ENCODE peak calls at places on chromosomes 2 and 18, in nine cellular contexts. N, E, M, K, Y, B, I, U and P are unnamed samples.

GRCh38 chr18:44637210-44638051 is 43.3 kb upstream of the SETBP1 start:
- DNase-seq in E (no peak), K (peak), N (no peak), Y (no peak), U (no peak), B (no peak), M (no peak), I (no peak), P (no peak)

GRCh38 chr2:233080836-233081229 is 20.7 kb downstream of the INPP5D start:
- DNase-seq in B (no peak), M (no peak), Y (no peak), N (no peak), U (no peak), E (no peak), K (no peak), I (peak), P (peak)

GRCh38 chr18:59357928-59358327 is 1.1 kb downstream of the LMAN1 start:
- DNase-seq in Y (peak), K (no peak), U (peak), M (peak), B (no peak), I (no peak), N (no peak), E (peak), P (no peak)

GRCh38 chr2:65634304-65634703 is 201.9 kb upstream of the SPRED2 start:
- DNase-seq in I (no peak), U (no peak), Y (no peak), E (no peak), B (no peak), K (no peak), M (no peak), N (no peak), P (no peak)

GRCh38 chr18:25464211-25464610 is 112.2 kb upstream of the ZNF521 start:
- DNase-seq in Y (no peak), B (no peak), M (no peak), K (no peak), N (no peak), U (no peak), E (no peak), I (no peak), P (no peak)

GRCh38 chr2:96145028-96145939 is at the start of gene DUSP2:
- DNase-seq in K (peak), I (peak), N (peak), U (peak), Y (peak), B (peak), E (peak), M (peak), P (peak)

GRCh38 chr2:219695145-219695544 is 67.7 kb downstream of the SLC4A3 start:
- DNase-seq in M (no peak), Y (no peak), U (no peak), N (no peak), K (no peak), B (no peak), E (no peak), I (no peak), P (no peak)

GRCh38 chr18:58176915-58177717 is 133.1 kb downstream of the NEDD4L start:
- DNase-seq in U (peak), Y (no peak), K (no peak), B (no peak), E (peak), I (no peak), N (no peak), M (peak), P (no peak)

GRCh38 chr2:121689356-121689755 is 40.1 kb upstream of the CLASP1 start:
- DNase-seq in U (peak), I (no peak), N (no peak), M (peak), E (peak), Y (peak), K (peak), B (peak), P (peak)

GRCh38 chr2:206023183-206023582 is 62.8 kb downstream of the INO80D start:
- DNase-seq in Y (peak), E (peak), K (no peak), M (no peak), U (no peak), I (no peak), N (no peak), B (no peak), P (peak)

GRCh38 chr2:96245609-96246390 is 20.0 kb downstream of the TMEM127 start:
- DNase-seq in U (peak), I (no peak), K (no peak), Y (peak), E (peak), B (no peak), N (no peak), M (no peak), P (no peak)

GRCh38 chr2:128160616-128161275 is 69.7 kb downstream of the UGGT1 start:
- DNase-seq in Y (no peak), E (no peak), K (no peak), N (no peak), U (no peak), M (no peak), B (no peak), I (no peak), P (peak)

GRCh38 chr2:10486601-10487079 is 38.5 kb upstream of the ODC1 start:
- DNase-seq in U (peak), K (no peak), M (no peak), N (no peak), E (no peak), Y (peak), B (no peak), I (peak), P (peak)

GRCh38 chr2:47033102-47033880 is 117.7 kb upstream of the MCFD2 start:
- DNase-seq in E (no peak), I (no peak), B (no peak), N (no peak), K (no peak), M (no peak), U (no peak), Y (no peak), P (no peak)

GRCh38 chr2:218993345-218994315 is at the start of gene CRYBA2:
- DNase-seq in I (no peak), K (no peak), Y (peak), B (no peak), E (no peak), M (no peak), U (peak), N (no peak), P (no peak)

GRCh38 chr2:164840458-164840929 is 1.1 kb downstream of the COBLL1 start:
- DNase-seq in E (peak), U (peak), N (peak), Y (no peak), K (peak), B (peak), M (peak), I (peak), P (peak)

GRCh38 chr2:42424033-42424432 is 63.0 kb upstream of the COX7A2L start:
- DNase-seq in K (no peak), M (no peak), Y (no peak), U (peak), I (no peak), N (no peak), E (no peak), B (no peak), P (peak)

GRCh38 chr2:134718095-134718955 is 475 bp downstream of the TMEM163 start:
- DNase-seq in N (peak), I (peak), U (peak), E (peak), M (no peak), B (no peak), K (no peak), Y (no peak), P (no peak)

DNA sequence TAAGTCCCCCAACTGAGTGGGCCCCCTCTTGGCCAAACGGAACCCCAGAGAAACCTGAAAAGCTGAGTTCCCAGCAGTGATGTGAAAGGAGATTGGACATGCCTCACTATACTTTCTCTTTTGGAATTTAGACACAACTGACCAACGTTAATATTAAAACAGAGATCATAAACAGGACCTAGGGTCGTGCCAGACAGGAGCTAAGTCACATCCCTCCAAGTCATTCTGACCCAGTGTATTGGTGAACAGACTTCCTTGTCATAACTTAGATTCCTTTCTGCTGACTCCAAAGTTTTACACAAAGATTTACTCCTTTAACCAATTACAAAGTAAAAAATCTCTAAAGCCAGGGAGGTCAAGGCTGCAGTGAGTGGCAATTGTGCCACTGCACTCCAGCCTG is 46.9 kb downstream of the UXS1 start:
- DNase-seq in Y (no peak), E (no peak), I (no peak), U (no peak), N (no peak), M (no peak), K (no peak), B (no peak), P (no peak)
- TF ChIP-seq CTCF in Y (no peak), E (no peak), I (no peak), U (no peak), N (no peak), M (no peak), K (no peak), B (no peak), P (no peak)

DNA sequence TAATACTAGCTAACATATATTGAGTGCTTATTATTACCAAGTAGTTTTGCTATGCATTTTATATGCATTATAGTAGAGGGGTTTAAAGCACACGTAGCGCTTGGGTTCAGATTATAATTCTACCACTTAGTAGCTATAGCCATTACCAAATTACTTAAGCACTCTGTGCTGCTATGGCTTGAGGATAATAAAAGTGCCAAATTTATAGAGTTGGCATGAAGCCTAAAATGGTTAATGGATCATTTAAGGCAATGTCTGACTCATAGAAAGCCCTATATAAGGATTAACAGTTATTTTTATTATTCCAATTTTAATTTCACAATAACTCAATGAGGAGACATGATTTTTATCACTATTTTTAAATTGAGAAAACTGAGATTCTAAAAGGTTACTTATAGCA is 79.0 kb upstream of the DTNA start:
- DNase-seq in K (no peak), E (no peak), B (no peak), I (no peak), Y (no peak), M (no peak), U (no peak), N (no peak), P (no peak)
- TF ChIP-seq POLR2A in K (no peak), E (no peak), B (no peak), I (no peak), Y (no peak), M (no peak), U (no peak), N (no peak), P (no peak)

GRCh38 chr2:239111401-239112100 is 263.7 kb downstream of the TWIST2 start:
- DNase-seq in B (no peak), N (no peak), I (no peak), Y (no peak), U (no peak), E (no peak), M (no peak), K (no peak), P (no peak)

GRCh38 chr2:239109916-239110545 is 262.1 kb downstream of the TWIST2 start:
- DNase-seq in N (no peak), M (no peak), B (no peak), Y (no peak), K (no peak), E (no peak), U (no peak), I (no peak), P (no peak)

GRCh38 chr2:239109041-239109915 is 261.4 kb downstream of the TWIST2 start:
- DNase-seq in M (peak), E (no peak), Y (no peak), I (no peak), U (peak), B (no peak), N (no peak), K (no peak), P (no peak)

GRCh38 chr2:239112127-239112774 is 264.4 kb downstream of the TWIST2 start:
- DNase-seq in I (no peak), N (no peak), E (no peak), M (no peak), K (no peak), U (no peak), Y (no peak), B (no peak), P (no peak)

GRCh38 chr2:239110595-239111048 is 262.7 kb downstream of the TWIST2 start:
- DNase-seq in U (no peak), Y (no peak), I (no peak), K (no peak), B (no peak), M (no peak), E (no peak), N (no peak), P (peak)
- TF ChIP-seq CTCF in U (no peak), Y (no peak), I (no peak), K (no peak), B (no peak), M (no peak), E (no peak), N (no peak), P (no peak)

DNA sequence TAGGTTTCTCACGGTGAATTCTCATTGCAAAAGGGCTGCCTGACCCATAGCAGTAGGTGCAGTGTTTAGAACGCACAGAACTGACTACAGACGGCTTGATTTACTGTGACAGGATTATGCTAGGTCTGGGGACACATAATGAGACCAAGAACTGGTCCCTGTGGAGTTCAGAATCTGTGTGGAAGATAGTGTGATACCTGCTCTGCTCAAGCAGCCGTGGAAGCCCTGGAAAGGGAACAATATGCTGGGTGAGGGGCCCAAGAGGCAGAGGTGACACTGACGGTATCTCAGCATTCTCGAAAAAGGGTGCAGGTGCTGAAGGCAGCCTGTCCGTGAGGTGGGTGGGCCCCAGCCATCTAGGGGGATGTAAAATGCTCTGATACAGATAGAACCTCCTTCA is 46.5 kb downstream of the ABCG8 start:
- DNase-seq in N (no peak), K (no peak), M (no peak), U (no peak), Y (no peak), B (no peak), E (no peak), I (no peak), P (no peak)
- TF ChIP-seq POLR2A in N (no peak), K (no peak), M (no peak), U (no peak), Y (no peak), B (no peak), E (no peak), I (no peak), P (no peak)

GRCh38 chr2:6887783-6888192 is 10.2 kb downstream of the RSAD2 start:
- DNase-seq in E (no peak), U (no peak), K (no peak), M (no peak), B (no peak), Y (no peak), N (no peak), I (no peak), P (no peak)
- TF ChIP-seq CTCF in E (no peak), U (no peak), K (no peak), M (no peak), B (no peak), Y (no peak), N (no peak), I (no peak), P (no peak)

GRCh38 chr2:156323754-156324153 is 8.8 kb downstream of the NR4A2 start:
- DNase-seq in U (no peak), K (no peak), E (no peak), N (no peak), Y (no peak), B (no peak), M (no peak), I (no peak), P (no peak)
- TF ChIP-seq POLR2A in U (no peak), K (no peak), E (no peak), N (no peak), Y (no peak), B (no peak), M (no peak), I (no peak), P (no peak)

DNA sequence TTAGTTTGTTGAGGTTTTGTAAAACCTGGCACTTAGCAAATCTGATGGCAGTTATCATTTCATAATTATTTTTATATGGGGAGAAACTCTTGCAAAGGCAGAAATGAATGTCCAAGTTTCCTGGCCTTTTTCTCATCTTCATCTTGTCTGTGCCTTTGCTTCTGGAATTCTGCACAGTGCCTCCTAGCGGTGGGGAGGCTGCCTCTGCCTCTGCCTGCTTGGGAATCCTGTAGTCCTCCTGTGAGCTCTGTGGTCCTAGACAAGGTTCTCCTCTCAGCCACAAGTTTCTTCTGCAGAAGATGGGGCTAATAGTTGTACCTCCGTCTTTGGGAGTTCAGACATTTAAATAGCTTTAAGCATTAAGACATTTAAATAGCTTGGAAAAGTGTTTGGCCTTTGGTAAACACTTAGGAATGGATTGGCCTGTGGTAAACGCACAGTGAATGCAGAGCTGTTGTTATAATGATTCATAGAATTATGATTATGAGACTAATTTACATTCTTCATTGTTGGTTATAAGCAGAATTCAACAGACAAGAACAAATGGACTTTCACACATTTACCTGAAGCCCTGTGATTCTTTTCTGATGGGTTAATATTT is 101.2 kb downstream of the ZNF236 start:
- DNase-seq in N (no peak), Y (peak), U (no peak), B (no peak), M (no peak), I (no peak), K (peak), E (no peak), P (peak)
- TF ChIP-seq CTCF in N (peak), Y (peak), U (no peak), B (no peak), M (peak), I (peak), K (peak), E (no peak), P (no peak)